ENCODE peak calls at places on chromosomes 11 and 22, in five cellular contexts. One of them, this sample, is unnamed.

GRCh38 chr11:134207538-134208239 is 16.1 kb downstream of the NCAPD3 start:
- DNase-seq in globus pallidus: no peak
- DNase-seq in H54: no peak
- DNase-seq in mesothelial cell of epicardium: peak; percentile 55
- DNase-seq in stimulated activated CD8-positive, alpha-beta memory T cell treated with anti-CD3 and anti-CD28 coated beads, Interleukin-2, amount 100 ng/mL, for 1 hour: peak; percentile 45
- DNase-seq in this sample: peak; percentile 12

GRCh38 chr11:18361154-18361553 is 33.2 kb upstream of the LDHA start:
- DNase-seq in mesothelial cell of epicardium: no peak
- DNase-seq in stimulated activated CD8-positive, alpha-beta memory T cell treated with anti-CD3 and anti-CD28 coated beads, Interleukin-2, amount 100 ng/mL, for 1 hour: no peak
- DNase-seq in H54: no peak
- DNase-seq in globus pallidus: no peak
- DNase-seq in this sample: no peak

GRCh38 chr11:64553554-64554201 is 37.3 kb upstream of the SLC22A12 start:
- DNase-seq in mesothelial cell of epicardium: peak; percentile 81
- DNase-seq in stimulated activated CD8-positive, alpha-beta memory T cell treated with anti-CD3 and anti-CD28 coated beads, Interleukin-2, amount 100 ng/mL, for 1 hour: peak; percentile 23
- DNase-seq in globus pallidus: peak; percentile 52
- DNase-seq in H54: peak; percentile 65
- DNase-seq in this sample: peak; percentile 5

GRCh38 chr11:58805065-58805464 is 39.4 kb downstream of the GLYATL2 start:
- DNase-seq in stimulated activated CD8-positive, alpha-beta memory T cell treated with anti-CD3 and anti-CD28 coated beads, Interleukin-2, amount 100 ng/mL, for 1 hour: no peak
- DNase-seq in H54: no peak
- DNase-seq in mesothelial cell of epicardium: no peak
- DNase-seq in globus pallidus: no peak
- DNase-seq in this sample: no peak

GRCh38 chr11:746289-747175 is 732 bp upstream of the TALDO1 start:
- DNase-seq in stimulated activated CD8-positive, alpha-beta memory T cell treated with anti-CD3 and anti-CD28 coated beads, Interleukin-2, amount 100 ng/mL, for 1 hour: no peak
- DNase-seq in globus pallidus: peak; percentile 83
- DNase-seq in mesothelial cell of epicardium: no peak
- DNase-seq in H54: peak; percentile 23
- DNase-seq in this sample: no peak

GRCh38 chr11:27100534-27100933 is 59.9 kb downstream of the BBOX1 start:
- DNase-seq in globus pallidus: no peak
- DNase-seq in H54: no peak
- DNase-seq in mesothelial cell of epicardium: no peak
- DNase-seq in stimulated activated CD8-positive, alpha-beta memory T cell treated with anti-CD3 and anti-CD28 coated beads, Interleukin-2, amount 100 ng/mL, for 1 hour: no peak
- DNase-seq in this sample: no peak

GRCh38 chr22:24513706-24514240 is 18.6 kb downstream of the UPB1 start:
- DNase-seq in stimulated activated CD8-positive, alpha-beta memory T cell treated with anti-CD3 and anti-CD28 coated beads, Interleukin-2, amount 100 ng/mL, for 1 hour: no peak
- DNase-seq in H54: no peak
- DNase-seq in globus pallidus: no peak
- DNase-seq in mesothelial cell of epicardium: no peak
- DNase-seq in this sample: no peak

GRCh38 chr11:45915446-45915845 is 2.2 kb downstream of the PEX16 start:
- DNase-seq in mesothelial cell of epicardium: no peak
- DNase-seq in stimulated activated CD8-positive, alpha-beta memory T cell treated with anti-CD3 and anti-CD28 coated beads, Interleukin-2, amount 100 ng/mL, for 1 hour: no peak
- DNase-seq in H54: no peak
- DNase-seq in globus pallidus: no peak
- DNase-seq in this sample: no peak

GRCh38 chr11:105168457-105168856 is 28.9 kb upstream of the CARD18 start:
- DNase-seq in mesothelial cell of epicardium: no peak
- DNase-seq in globus pallidus: no peak
- DNase-seq in stimulated activated CD8-positive, alpha-beta memory T cell treated with anti-CD3 and anti-CD28 coated beads, Interleukin-2, amount 100 ng/mL, for 1 hour: no peak
- DNase-seq in H54: no peak
- DNase-seq in this sample: no peak

GRCh38 chr11:76660533-76661305 is 9.8 kb downstream of the LRRC32 start:
- DNase-seq in H54: no peak
- DNase-seq in mesothelial cell of epicardium: no peak
- DNase-seq in globus pallidus: no peak
- DNase-seq in stimulated activated CD8-positive, alpha-beta memory T cell treated with anti-CD3 and anti-CD28 coated beads, Interleukin-2, amount 100 ng/mL, for 1 hour: no peak
- DNase-seq in this sample: no peak

GRCh38 chr11:33910261-33910959 is 18.5 kb upstream of the LMO2 start:
- DNase-seq in stimulated activated CD8-positive, alpha-beta memory T cell treated with anti-CD3 and anti-CD28 coated beads, Interleukin-2, amount 100 ng/mL, for 1 hour: no peak
- DNase-seq in mesothelial cell of epicardium: no peak
- DNase-seq in H54: no peak
- DNase-seq in globus pallidus: no peak
- DNase-seq in this sample: no peak

GRCh38 chr11:47466201-47466600 is 17.3 kb upstream of the RAPSN start:
- DNase-seq in H54: no peak
- DNase-seq in mesothelial cell of epicardium: no peak
- DNase-seq in stimulated activated CD8-positive, alpha-beta memory T cell treated with anti-CD3 and anti-CD28 coated beads, Interleukin-2, amount 100 ng/mL, for 1 hour: no peak
- DNase-seq in globus pallidus: no peak
- DNase-seq in this sample: no peak

GRCh38 chr22:24156146-24156914 is 25.0 kb upstream of the SUSD2 start:
- DNase-seq in stimulated activated CD8-positive, alpha-beta memory T cell treated with anti-CD3 and anti-CD28 coated beads, Interleukin-2, amount 100 ng/mL, for 1 hour: peak; percentile 36
- DNase-seq in H54: peak; percentile 33
- DNase-seq in mesothelial cell of epicardium: peak; percentile 51
- DNase-seq in globus pallidus: no peak
- DNase-seq in this sample: no peak

GRCh38 chr22:50612715-50613221 is 12.2 kb downstream of the MAPK8IP2 start:
- DNase-seq in stimulated activated CD8-positive, alpha-beta memory T cell treated with anti-CD3 and anti-CD28 coated beads, Interleukin-2, amount 100 ng/mL, for 1 hour: no peak
- DNase-seq in mesothelial cell of epicardium: no peak
- DNase-seq in H54: no peak
- DNase-seq in globus pallidus: no peak
- DNase-seq in this sample: no peak

GRCh38 chr22:44919691-44920090 is 90.1 kb downstream of the PHF21B start:
- DNase-seq in globus pallidus: no peak
- DNase-seq in mesothelial cell of epicardium: no peak
- DNase-seq in stimulated activated CD8-positive, alpha-beta memory T cell treated with anti-CD3 and anti-CD28 coated beads, Interleukin-2, amount 100 ng/mL, for 1 hour: no peak
- DNase-seq in H54: no peak
- DNase-seq in this sample: no peak

GRCh38 chr11:62830904-62831519 is 839 bp downstream of the STX5 start:
- DNase-seq in stimulated activated CD8-positive, alpha-beta memory T cell treated with anti-CD3 and anti-CD28 coated beads, Interleukin-2, amount 100 ng/mL, for 1 hour: no peak
- DNase-seq in H54: peak; percentile 26
- DNase-seq in mesothelial cell of epicardium: no peak
- DNase-seq in globus pallidus: no peak
- DNase-seq in this sample: no peak

GRCh38 chr11:62508336-62509058 is 38.1 kb downstream of the AHNAK start:
- DNase-seq in stimulated activated CD8-positive, alpha-beta memory T cell treated with anti-CD3 and anti-CD28 coated beads, Interleukin-2, amount 100 ng/mL, for 1 hour: no peak
- DNase-seq in mesothelial cell of epicardium: peak; percentile 47
- DNase-seq in globus pallidus: peak; percentile 89
- DNase-seq in H54: no peak
- DNase-seq in this sample: peak; percentile 17

GRCh38 chr22:17536269-17536668 is 27.0 kb upstream of the SLC25A18 start:
- DNase-seq in H54: no peak
- DNase-seq in stimulated activated CD8-positive, alpha-beta memory T cell treated with anti-CD3 and anti-CD28 coated beads, Interleukin-2, amount 100 ng/mL, for 1 hour: no peak
- DNase-seq in globus pallidus: peak; percentile 67
- DNase-seq in mesothelial cell of epicardium: no peak
- DNase-seq in this sample: no peak

GRCh38 chr11:111978028-111978771 is 41.1 kb downstream of the DIXDC1 start:
- DNase-seq in H54: peak; percentile 62
- DNase-seq in mesothelial cell of epicardium: peak; percentile 54
- DNase-seq in stimulated activated CD8-positive, alpha-beta memory T cell treated with anti-CD3 and anti-CD28 coated beads, Interleukin-2, amount 100 ng/mL, for 1 hour: no peak
- DNase-seq in globus pallidus: peak; percentile 94
- DNase-seq in this sample: no peak

GRCh38 chr11:132177106-132177505 is 806.7 kb downstream of the NTM start:
- DNase-seq in mesothelial cell of epicardium: no peak
- DNase-seq in stimulated activated CD8-positive, alpha-beta memory T cell treated with anti-CD3 and anti-CD28 coated beads, Interleukin-2, amount 100 ng/mL, for 1 hour: no peak
- DNase-seq in H54: no peak
- DNase-seq in globus pallidus: peak; percentile 5
- DNase-seq in this sample: no peak

GRCh38 chr22:45629469-45630089 is 42.1 kb upstream of the ATXN10 start:
- DNase-seq in H54: no peak
- DNase-seq in globus pallidus: no peak
- DNase-seq in stimulated activated CD8-positive, alpha-beta memory T cell treated with anti-CD3 and anti-CD28 coated beads, Interleukin-2, amount 100 ng/mL, for 1 hour: no peak
- DNase-seq in mesothelial cell of epicardium: no peak
- DNase-seq in this sample: no peak

GRCh38 chr11:70763606-70764005 is 365.3 kb downstream of the CTTN start:
- DNase-seq in stimulated activated CD8-positive, alpha-beta memory T cell treated with anti-CD3 and anti-CD28 coated beads, Interleukin-2, amount 100 ng/mL, for 1 hour: no peak
- DNase-seq in mesothelial cell of epicardium: no peak
- DNase-seq in H54: no peak
- DNase-seq in globus pallidus: no peak
- DNase-seq in this sample: no peak

GRCh38 chr22:48968201-48968959 is 859.3 kb downstream of the BRD1 start:
- DNase-seq in H54: no peak
- DNase-seq in globus pallidus: no peak
- DNase-seq in stimulated activated CD8-positive, alpha-beta memory T cell treated with anti-CD3 and anti-CD28 coated beads, Interleukin-2, amount 100 ng/mL, for 1 hour: no peak
- DNase-seq in mesothelial cell of epicardium: peak; percentile 41
- DNase-seq in this sample: no peak

GRCh38 chr22:44436656-44437492 is 61.2 kb downstream of the RTL6 start:
- DNase-seq in stimulated activated CD8-positive, alpha-beta memory T cell treated with anti-CD3 and anti-CD28 coated beads, Interleukin-2, amount 100 ng/mL, for 1 hour: no peak
- DNase-seq in H54: no peak
- DNase-seq in mesothelial cell of epicardium: no peak
- DNase-seq in globus pallidus: no peak
- DNase-seq in this sample: no peak

GRCh38 chr11:32062540-32062939 is 28.3 kb upstream of the RCN1 start:
- DNase-seq in globus pallidus: no peak
- DNase-seq in stimulated activated CD8-positive, alpha-beta memory T cell treated with anti-CD3 and anti-CD28 coated beads, Interleukin-2, amount 100 ng/mL, for 1 hour: no peak
- DNase-seq in H54: no peak
- DNase-seq in mesothelial cell of epicardium: no peak
- DNase-seq in this sample: no peak